ENCODE peak calls at places on chromosomes 11 and 22, in seven cellular contexts. L is prostate gland, I is NCI-H1930, Q is Caco-2, T is HFFc6, O is K562, P is NCI-H774. C is an unnamed sample.

GRCh38 chr11:16088774-16089173 is 267.6 kb downstream of the SOX6 start:
- DNase-seq in L (no peak), I (no peak), Q (no peak), T (no peak), O (no peak), P (no peak), C (no peak)

GRCh38 chr22:48351376-48352085 is 1476.1 kb downstream of the BRD1 start:
- DNase-seq in L (no peak), I (no peak), Q (no peak), T (no peak), O (no peak), P (no peak), C (no peak)

GRCh38 chr11:3802016-3802790 is 4.8 kb upstream of the NUP98 start:
- DNase-seq in L (no peak), I (no peak), Q (no peak), T (peak; percentile 73), O (no peak), P (no peak), C (no peak)

GRCh38 chr11:66277475-66278391 is at the start of gene CNIH2:
- DNase-seq in L (no peak), I (peak; percentile 67), Q (peak; percentile 58), T (no peak), O (peak; percentile 79), P (peak; percentile 29), C (peak; percentile 100)

GRCh38 chr11:130581631-130582030 is 133.2 kb downstream of the ADAMTS15 start:
- DNase-seq in L (no peak), I (no peak), Q (no peak), T (no peak), O (no peak), P (no peak), C (no peak)

GRCh38 chr11:17351510-17352176 is at the start of gene NCR3LG1:
- DNase-seq in L (peak; percentile 23), I (peak; percentile 65), Q (peak; percentile 72), T (peak; percentile 52), O (peak; percentile 77), P (no peak), C (peak; percentile 36)

GRCh38 chr11:35525501-35526175 is at the start of gene PAMR1:
- DNase-seq in L (peak; percentile 28), I (no peak), Q (peak; percentile 67), T (peak; percentile 74), O (no peak), P (peak; percentile 8), C (peak; percentile 12)

GRCh38 chr22:39098026-39098425 is 982 bp downstream of the APOBEC3H start:
- DNase-seq in L (no peak), I (no peak), Q (no peak), T (no peak), O (no peak), P (no peak), C (no peak)

GRCh38 chr11:117809236-117810055 is 12.4 kb upstream of the DSCAML1 start:
- DNase-seq in L (peak; percentile 19), I (peak; percentile 67), Q (peak; percentile 89), T (peak; percentile 42), O (peak; percentile 76), P (peak; percentile 67), C (peak; percentile 84)

GRCh38 chr11:69205125-69205928 is 49.6 kb downstream of the SMIM38 start:
- DNase-seq in L (no peak), I (no peak), Q (peak; percentile 36), T (no peak), O (no peak), P (no peak), C (no peak)

GRCh38 chr11:116875194-116875593 is 37.8 kb upstream of the APOA1 start:
- DNase-seq in L (no peak), I (no peak), Q (no peak), T (no peak), O (no peak), P (no peak), C (no peak)

GRCh38 chr22:41919357-41920224 is 4.7 kb upstream of the SHISA8 start:
- DNase-seq in L (peak; percentile 39), I (no peak), Q (no peak), T (no peak), O (peak; percentile 70), P (no peak), C (no peak)